ENCODE peak calls at places on chromosomes 4 and X, in ten cellular contexts. V is heart left ventricle, K is neural progenitor cell, W is astrocyte of the spinal cord, X is cardiac muscle cell, T is hepatocyte, G is transverse colon, A is right atrium auricular region, M is choroid plexus epithelial cell, Y is adrenal gland. I is an unnamed sample.

GRCh38 chrX:44908838-44909237 is 35.9 kb downstream of the KDM6A start:
- DNase-seq in V (no peak), K (no peak), W (no peak), X (no peak), T (no peak), G (no peak), A (no peak), M (no peak), Y (no peak), I (no peak)

GRCh38 chrX:14694631-14695030 is 165.3 kb downstream of the GLRA2 start:
- DNase-seq in V (no peak), K (no peak), W (peak), X (no peak), T (no peak), G (no peak), A (no peak), M (peak), Y (no peak), I (no peak)

GRCh38 chr4:184100297-184100885 is 117.3 kb downstream of the ENPP6 start:
- DNase-seq in V (peak), K (peak), W (peak), X (peak), T (peak), G (peak), A (no peak), M (peak), Y (peak), I (peak)

GRCh38 chr4:83356899-83357661 is 22.4 kb upstream of the HPSE start:
- DNase-seq in V (no peak), K (no peak), W (peak), X (no peak), T (peak), G (no peak), A (no peak), M (peak), Y (no peak), I (peak)

GRCh38 chr4:170090667-170091052 is 904 bp upstream of the AADAT start:
- DNase-seq in V (no peak), K (no peak), W (no peak), X (no peak), T (no peak), G (no peak), A (no peak), M (peak), Y (no peak), I (no peak)

GRCh38 chrX:100408643-100409315 is 1.3 kb downstream of the PCDH19 start:
- DNase-seq in V (no peak), K (peak), W (no peak), X (peak), T (peak), G (no peak), A (no peak), M (no peak), Y (no peak), I (no peak)

GRCh38 chr4:2289955-2290333 is 28.0 kb upstream of the MXD4 start:
- DNase-seq in V (no peak), K (no peak), W (no peak), X (no peak), T (peak), G (no peak), A (no peak), M (no peak), Y (no peak), I (no peak)

GRCh38 chr4:141933978-141934377 is 297.6 kb downstream of the IL15 start:
- DNase-seq in V (no peak), K (no peak), W (no peak), X (no peak), T (no peak), G (no peak), A (no peak), M (no peak), Y (no peak), I (peak)

GRCh38 chrX:110322603-110323002 is 4.7 kb upstream of the AMMECR1 start:
- DNase-seq in V (no peak), K (no peak), W (peak), X (no peak), T (no peak), G (no peak), A (no peak), M (no peak), Y (no peak), I (peak)

GRCh38 chrX:23525531-23525930 is 141.8 kb upstream of the PRDX4 start:
- DNase-seq in V (no peak), K (no peak), W (no peak), X (no peak), T (no peak), G (no peak), A (no peak), M (no peak), Y (no peak), I (peak)

GRCh38 chr4:80407246-80407645 is 71.7 kb downstream of the CFAP299 start:
- DNase-seq in V (peak), K (no peak), W (peak), X (no peak), T (no peak), G (no peak), A (no peak), M (peak), Y (no peak), I (no peak)

GRCh38 chr4:93897559-93897958 is 69.0 kb downstream of the ATOH1 start:
- DNase-seq in V (no peak), K (no peak), W (peak), X (peak), T (peak), G (no peak), A (no peak), M (peak), Y (no peak), I (peak)

GRCh38 chr4:184329235-184330007 is 111.7 kb upstream of the ENPP6 start:
- DNase-seq in V (no peak), K (no peak), W (no peak), X (no peak), T (no peak), G (peak), A (peak), M (no peak), Y (no peak), I (peak)

GRCh38 chrX:68163446-68163845 is 269.8 kb downstream of the OPHN1 start:
- DNase-seq in V (no peak), K (no peak), W (peak), X (no peak), T (no peak), G (no peak), A (no peak), M (peak), Y (no peak), I (peak)

GRCh38 chr4:73436674-73437557 is 895 bp downstream of the AFP start:
- DNase-seq in V (no peak), K (no peak), W (no peak), X (no peak), T (no peak), G (no peak), A (no peak), M (no peak), Y (no peak), I (no peak)

GRCh38 chr4:131584587-131584986 is 1564.5 kb upstream of the PCDH10 start:
- DNase-seq in V (no peak), K (no peak), W (no peak), X (no peak), T (no peak), G (no peak), A (no peak), M (no peak), Y (no peak), I (peak)

GRCh38 chr4:22179124-22179874 is 230.7 kb upstream of the KCNIP4 start:
- DNase-seq in V (no peak), K (no peak), W (peak), X (no peak), T (no peak), G (no peak), A (no peak), M (peak), Y (no peak), I (peak)

GRCh38 chrX:108437789-108438623 is at the start of gene COL4A6:
- DNase-seq in V (peak), K (peak), W (no peak), X (peak), T (peak), G (no peak), A (no peak), M (no peak), Y (no peak), I (peak)

GRCh38 chr4:68732653-68733466 is 62.4 kb upstream of the UGT2B15 start:
- DNase-seq in V (no peak), K (peak), W (no peak), X (peak), T (peak), G (no peak), A (no peak), M (no peak), Y (no peak), I (no peak)

GRCh38 chr4:87209696-87210095 is 10.7 kb downstream of the KLHL8 start:
- DNase-seq in V (peak), K (no peak), W (no peak), X (no peak), T (no peak), G (peak), A (peak), M (no peak), Y (no peak), I (no peak)

GRCh38 chrX:131270085-131270484 is 19.0 kb downstream of the IGSF1 start:
- DNase-seq in V (no peak), K (no peak), W (no peak), X (no peak), T (no peak), G (no peak), A (no peak), M (no peak), Y (no peak), I (no peak)

GRCh38 chrX:17377047-17377692 is 2.2 kb downstream of the NHS start:
- DNase-seq in V (peak), K (peak), W (peak), X (peak), T (peak), G (peak), A (no peak), M (peak), Y (peak), I (peak)

GRCh38 chr4:109075617-109076016 is 226.8 kb downstream of the COL25A1 start:
- DNase-seq in V (no peak), K (no peak), W (no peak), X (no peak), T (no peak), G (no peak), A (no peak), M (no peak), Y (no peak), I (no peak)

GRCh38 chrX:65463550-65463949 is 71.0 kb downstream of the LAS1L start:
- DNase-seq in V (no peak), K (peak), W (no peak), X (peak), T (no peak), G (no peak), A (no peak), M (peak), Y (no peak), I (no peak)

GRCh38 chrX:17547658-17548057 is 172.7 kb downstream of the NHS start:
- DNase-seq in V (peak), K (no peak), W (peak), X (peak), T (peak), G (peak), A (no peak), M (peak), Y (peak), I (peak)

GRCh38 chr4:2787230-2788100 is 5.4 kb upstream of the SH3BP2 start:
- DNase-seq in V (peak), K (no peak), W (no peak), X (no peak), T (no peak), G (peak), A (no peak), M (no peak), Y (no peak), I (no peak)

GRCh38 chrX:107323786-107324492 is 117.5 kb downstream of the DNAAF6 start:
- DNase-seq in V (no peak), K (no peak), W (no peak), X (no peak), T (no peak), G (no peak), A (no peak), M (no peak), Y (no peak), I (no peak)

GRCh38 chrX:106696502-106696901 is 30.0 kb upstream of the RNF128 start:
- DNase-seq in V (no peak), K (no peak), W (no peak), X (no peak), T (no peak), G (no peak), A (no peak), M (no peak), Y (no peak), I (no peak)

GRCh38 chrX:74656079-74656745 is 41.8 kb upstream of the RLIM start:
- DNase-seq in V (no peak), K (no peak), W (no peak), X (no peak), T (no peak), G (no peak), A (no peak), M (no peak), Y (no peak), I (no peak)

GRCh38 chr4:44928062-44928380 is 201.7 kb upstream of the GNPDA2 start:
- DNase-seq in V (no peak), K (no peak), W (no peak), X (no peak), T (no peak), G (no peak), A (no peak), M (no peak), Y (no peak), I (no peak)

GRCh38 chr4:187046471-187046870 is 322.8 kb upstream of the FAT1 start:
- DNase-seq in V (no peak), K (no peak), W (no peak), X (no peak), T (no peak), G (no peak), A (no peak), M (no peak), Y (no peak), I (peak)

GRCh38 chrX:69238153-69238959 is 73.1 kb upstream of the PJA1 start:
- DNase-seq in V (peak), K (no peak), W (no peak), X (peak), T (no peak), G (no peak), A (no peak), M (peak), Y (no peak), I (no peak)

GRCh38 chr4:122764071-122764807 is 31.7 kb downstream of the BBS12 start:
- DNase-seq in V (no peak), K (no peak), W (peak), X (no peak), T (no peak), G (no peak), A (no peak), M (peak), Y (no peak), I (peak)

GRCh38 chr4:84286048-84286447 is 213.0 kb downstream of the NKX6-1 start:
- DNase-seq in V (no peak), K (no peak), W (no peak), X (no peak), T (no peak), G (no peak), A (no peak), M (no peak), Y (no peak), I (no peak)

GRCh38 chrX:99394450-99394849 is 1015.6 kb downstream of the PCDH19 start:
- DNase-seq in V (no peak), K (peak), W (no peak), X (peak), T (no peak), G (no peak), A (no peak), M (no peak), Y (no peak), I (no peak)

GRCh38 chrX:54534271-54534670 is 4.3 kb downstream of the GNL3L start:
- DNase-seq in V (no peak), K (no peak), W (no peak), X (no peak), T (no peak), G (no peak), A (no peak), M (no peak), Y (no peak), I (no peak)

GRCh38 chrX:133542476-133542875 is 127.2 kb upstream of the GPC4 start:
- DNase-seq in V (no peak), K (no peak), W (no peak), X (no peak), T (no peak), G (no peak), A (no peak), M (no peak), Y (no peak), I (no peak)

GRCh38 chr4:153260152-153260551 is 55.9 kb downstream of the TRIM2 start:
- DNase-seq in V (no peak), K (peak), W (no peak), X (no peak), T (no peak), G (no peak), A (no peak), M (no peak), Y (no peak), I (no peak)
- H3K4me3 ChIP-seq in V (no peak), K (peak), W (no peak), X (no peak), T (no peak), G (no peak), A (no peak), M (no peak), Y (no peak), I (no peak)

GRCh38 chr4:158490629-158491028 is 31.1 kb upstream of the RXFP1 start:
- DNase-seq in V (no peak), K (no peak), W (no peak), X (no peak), T (no peak), G (no peak), A (no peak), M (no peak), Y (no peak), I (no peak)

GRCh38 chr4:158500054-158500453 is 21.6 kb upstream of the RXFP1 start:
- DNase-seq in V (no peak), K (no peak), W (no peak), X (no peak), T (no peak), G (no peak), A (no peak), M (no peak), Y (no peak), I (no peak)

DNA sequence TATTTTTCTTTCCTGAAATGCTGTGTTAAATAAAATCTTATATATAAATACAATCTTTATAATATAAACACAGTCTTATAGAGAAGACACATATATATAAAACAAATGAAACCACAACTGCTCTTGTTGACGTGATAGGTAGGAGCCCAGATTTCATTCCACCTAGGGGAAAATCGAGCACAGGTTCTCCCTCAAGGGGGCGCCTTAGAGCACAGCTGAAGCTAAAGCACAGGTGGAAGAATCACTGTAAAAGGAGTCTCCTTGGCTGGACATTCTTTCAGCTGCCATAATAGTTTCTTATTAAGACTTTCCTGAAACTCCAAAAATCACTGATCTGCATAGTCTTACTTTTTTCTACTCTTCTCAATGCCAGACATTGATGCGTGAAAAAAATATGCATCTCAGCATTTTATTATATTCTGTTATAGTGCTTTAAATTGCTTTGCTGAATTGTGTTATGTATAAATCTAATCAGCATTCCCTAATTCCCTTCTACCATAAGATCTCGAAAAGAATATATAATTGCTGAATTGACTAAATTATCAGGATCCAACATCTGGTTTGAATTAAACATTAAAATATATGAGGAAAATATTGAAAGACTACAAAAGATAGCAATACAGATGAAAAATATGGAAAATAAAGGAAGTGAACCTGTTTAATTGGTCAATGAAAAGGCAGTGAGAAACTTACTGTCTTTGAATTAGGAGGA is 25.5 kb upstream of the RXFP1 start:
- DNase-seq in V (peak), K (peak), W (no peak), X (peak), T (peak), G (peak), A (no peak), M (peak), Y (peak), I (peak)
- TF ChIP-seq CTCF in V (peak), K (peak), W (peak), X (peak), T (peak), G (no peak), A (no peak), M (peak), Y (peak), I (peak)

GRCh38 chr4:154444958-154445357 is 46.6 kb downstream of the DCHS2 start:
- DNase-seq in V (no peak), K (no peak), W (no peak), X (no peak), T (no peak), G (no peak), A (no peak), M (no peak), Y (no peak), I (no peak)
- H3K4me3 ChIP-seq in V (no peak), K (no peak), W (no peak), X (no peak), T (no peak), G (no peak), A (no peak), M (no peak), Y (no peak), I (no peak)

DNA sequence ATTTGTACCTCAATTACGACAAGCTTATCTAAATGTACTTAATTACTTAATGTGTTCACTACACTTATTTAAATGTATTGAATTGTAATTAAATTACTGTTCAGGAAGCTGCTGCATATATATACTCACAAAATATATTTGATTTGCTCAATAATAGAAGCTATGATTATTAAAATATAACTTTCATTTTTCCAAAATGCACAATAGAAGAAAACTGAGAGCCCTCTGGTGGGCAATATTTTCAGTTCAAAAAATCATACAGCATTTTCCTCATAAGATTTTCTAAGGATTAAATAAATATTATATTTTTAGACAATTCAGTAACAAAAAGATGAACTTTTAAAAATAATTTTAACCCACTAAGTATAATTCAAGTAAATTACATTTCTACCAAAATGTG is 217.3 kb downstream of the DKK2 start:
- DNase-seq in V (no peak), K (no peak), W (no peak), X (no peak), T (no peak), G (no peak), A (no peak), M (peak), Y (no peak), I (no peak)
- TF ChIP-seq CTCF in V (no peak), K (peak), W (peak), X (peak), T (peak), G (no peak), A (no peak), M (peak), Y (peak), I (no peak)

GRCh38 chr4:151407466-151408379 is 1.3 kb upstream of the FHIP1A start:
- DNase-seq in V (peak), K (peak), W (peak), X (no peak), T (peak), G (peak), A (no peak), M (no peak), Y (peak), I (peak)
- H3K4me3 ChIP-seq in V (no peak), K (peak), W (peak), X (peak), T (no peak), G (no peak), A (peak), M (peak), Y (no peak), I (peak)

GRCh38 chr4:67465763-67466052 is 79.6 kb downstream of the CENPC start:
- DNase-seq in V (no peak), K (no peak), W (no peak), X (no peak), T (no peak), G (no peak), A (no peak), M (no peak), Y (no peak), I (no peak)
- TF ChIP-seq CTCF in V (no peak), K (no peak), W (no peak), X (no peak), T (no peak), G (no peak), A (no peak), M (no peak), Y (no peak), I (no peak)

GRCh38 chr4:56389558-56389957 is 2.3 kb upstream of the AASDH start:
- DNase-seq in V (no peak), K (no peak), W (no peak), X (no peak), T (peak), G (no peak), A (no peak), M (no peak), Y (no peak), I (no peak)
- H3K4me3 ChIP-seq in V (no peak), K (no peak), W (no peak), X (no peak), T (no peak), G (no peak), A (no peak), M (no peak), Y (no peak), I (no peak)

GRCh38 chrX:102963955-102964354 is 26.9 kb downstream of the RAB40AL start:
- DNase-seq in V (no peak), K (no peak), W (no peak), X (no peak), T (no peak), G (no peak), A (no peak), M (no peak), Y (no peak), I (no peak)
- TF ChIP-seq CTCF in V (no peak), K (no peak), W (no peak), X (no peak), T (no peak), G (no peak), A (no peak), M (no peak), Y (no peak), I (no peak)

GRCh38 chr4:152488246-152488645 is 47.6 kb downstream of the FBXW7 start:
- DNase-seq in V (no peak), K (no peak), W (no peak), X (no peak), T (no peak), G (no peak), A (no peak), M (no peak), Y (no peak), I (no peak)

GRCh38 chr4:152482211-152482610 is 53.7 kb downstream of the FBXW7 start:
- DNase-seq in V (no peak), K (no peak), W (no peak), X (no peak), T (no peak), G (no peak), A (no peak), M (no peak), Y (no peak), I (peak)

GRCh38 chr4:152485726-152486276 is 50.1 kb downstream of the FBXW7 start:
- DNase-seq in V (no peak), K (no peak), W (peak), X (no peak), T (peak), G (no peak), A (no peak), M (peak), Y (no peak), I (peak)

GRCh38 chr4:152480901-152481300 is 55.0 kb downstream of the FBXW7 start:
- DNase-seq in V (no peak), K (no peak), W (no peak), X (no peak), T (no peak), G (no peak), A (no peak), M (no peak), Y (no peak), I (no peak)

GRCh38 chr4:152486414-152487389 is 49.2 kb downstream of the FBXW7 start:
- DNase-seq in V (no peak), K (no peak), W (no peak), X (no peak), T (no peak), G (no peak), A (no peak), M (peak), Y (no peak), I (peak)
- H3K4me3 ChIP-seq in V (no peak), K (no peak), W (no peak), X (no peak), T (no peak), G (no peak), A (no peak), M (no peak), Y (no peak), I (no peak)

I was measured in epithelial cell of esophagus.